ENCODE peak calls at places on chromosome 1, in six cellular contexts. U, A, Q, R, W and Y are unnamed samples.

GRCh38 chr1:228037401-228038386 is 30.9 kb downstream of the WNT3A start:
- DNase-seq in U (peak), A (no peak), Q (peak), R (peak), W (peak), Y (peak)

GRCh38 chr1:47191940-47192457 is 2.2 kb upstream of the PDZK1IP1 start:
- DNase-seq in U (no peak), A (no peak), Q (no peak), R (no peak), W (no peak), Y (no peak)

GRCh38 chr1:226100436-226101347 is 38.2 kb downstream of the H3-3A start:
- DNase-seq in U (peak), A (no peak), Q (peak), R (peak), W (peak), Y (no peak)

GRCh38 chr1:193104496-193104905 is 713 bp downstream of the GLRX2 start:
- DNase-seq in U (peak), A (no peak), Q (peak), R (peak), W (no peak), Y (peak)

GRCh38 chr1:111620412-111620971 is 903 bp downstream of the RAP1A start:
- DNase-seq in U (no peak), A (no peak), Q (peak), R (no peak), W (peak), Y (no peak)

GRCh38 chr1:248404024-248404423 is 1.2 kb downstream of the OR2T1 start:
- DNase-seq in U (no peak), A (no peak), Q (no peak), R (peak), W (peak), Y (no peak)

GRCh38 chr1:119720866-119721440 is 9.2 kb downstream of the PHGDH start:
- DNase-seq in U (no peak), A (no peak), Q (no peak), R (no peak), W (peak), Y (no peak)

GRCh38 chr1:70436617-70437236 is 25.7 kb downstream of the CTH start:
- DNase-seq in U (no peak), A (no peak), Q (peak), R (no peak), W (peak), Y (no peak)

GRCh38 chr1:108000620-108001105 is 35.7 kb upstream of the VAV3 start:
- DNase-seq in U (no peak), A (no peak), Q (peak), R (peak), W (peak), Y (no peak)

GRCh38 chr1:156838972-156839371 is 19.9 kb downstream of the INSRR start:
- DNase-seq in U (no peak), A (no peak), Q (peak), R (no peak), W (peak), Y (peak)

GRCh38 chr1:162336621-162337020 is 40.0 kb downstream of the SPATA46 start:
- DNase-seq in U (no peak), A (no peak), Q (no peak), R (no peak), W (no peak), Y (no peak)

GRCh38 chr1:83996621-83997020 is 2.3 kb downstream of the TTLL7 start:
- DNase-seq in U (no peak), A (no peak), Q (peak), R (peak), W (peak), Y (no peak)

GRCh38 chr1:226457307-226457712 is 49.4 kb upstream of the PARP1 start:
- DNase-seq in U (no peak), A (peak), Q (peak), R (no peak), W (peak), Y (no peak)

GRCh38 chr1:41045740-41046139 is 24.2 kb upstream of the SLFNL1 start:
- DNase-seq in U (no peak), A (no peak), Q (peak), R (peak), W (peak), Y (no peak)

GRCh38 chr1:159014851-159015250 is 5.1 kb downstream of the IFI16 start:
- DNase-seq in U (no peak), A (no peak), Q (peak), R (no peak), W (peak), Y (no peak)

DNA sequence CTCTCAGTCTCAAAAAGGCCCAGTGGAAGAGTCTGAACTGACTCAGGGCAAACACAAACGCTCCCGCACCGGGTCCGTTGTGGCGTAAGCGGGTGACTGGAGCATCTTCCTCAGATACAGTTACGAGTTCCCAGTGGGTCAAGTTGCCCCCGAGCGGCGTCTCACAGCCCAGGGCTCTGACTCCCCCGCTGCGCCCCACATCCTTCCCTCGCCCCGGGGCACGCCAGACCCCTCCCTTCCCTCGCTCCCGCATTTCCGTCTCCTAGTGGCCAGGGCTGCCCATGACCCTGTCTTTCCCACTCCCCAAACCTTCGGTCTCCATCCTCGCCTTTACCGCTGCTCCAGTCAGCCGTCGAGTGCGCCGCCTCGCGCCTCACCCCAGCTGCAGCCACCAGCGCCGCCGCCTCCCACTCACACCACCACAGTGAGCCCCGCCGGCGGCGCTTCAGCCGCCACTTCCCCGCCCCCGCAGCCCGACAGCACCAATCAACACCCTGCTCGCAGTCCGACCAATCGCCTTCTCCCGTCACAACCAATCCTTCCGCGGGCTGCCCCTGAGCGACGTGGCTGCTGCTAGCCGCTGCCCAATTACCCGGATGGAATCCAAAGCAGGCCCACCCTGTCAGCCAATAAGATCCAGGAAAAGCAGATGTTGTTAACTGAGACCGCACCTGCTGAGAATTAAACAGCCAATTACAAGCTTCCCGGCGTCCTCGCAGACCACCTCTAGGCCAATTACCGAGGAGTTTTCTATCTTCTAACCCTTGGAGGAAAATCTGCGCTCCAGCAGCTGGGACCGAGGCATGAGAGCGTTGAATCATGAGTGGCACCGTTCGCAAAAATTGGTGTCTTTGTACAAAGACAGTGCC is at the start of gene TDRKH:
- DNase-seq in U (peak), A (peak), Q (peak), R (peak), W (peak), Y (peak)
- TF ChIP-seq CTCF in U (no peak), A (peak), Q (no peak), R (no peak), W (peak), Y (peak)

GRCh38 chr1:233520510-233521191 is 93.3 kb upstream of the KCNK1 start:
- DNase-seq in U (no peak), A (no peak), Q (peak), R (peak), W (no peak), Y (no peak)
- TF ChIP-seq CTCF in U (no peak), A (no peak), Q (no peak), R (no peak), W (no peak), Y (no peak)

GRCh38 chr1:31834501-31834900 is 18.7 kb upstream of the SPOCD1 start:
- DNase-seq in U (no peak), A (no peak), Q (no peak), R (no peak), W (no peak), Y (no peak)
- TF ChIP-seq CTCF in U (no peak), A (no peak), Q (no peak), R (no peak), W (no peak), Y (no peak)

GRCh38 chr1:36094621-36095061 is 5.9 kb downstream of the ADPRS start:
- DNase-seq in U (peak), A (no peak), Q (peak), R (no peak), W (no peak), Y (no peak)

GRCh38 chr1:36095760-36096405 is 7.2 kb downstream of the ADPRS start:
- DNase-seq in U (no peak), A (no peak), Q (peak), R (no peak), W (no peak), Y (no peak)

GRCh38 chr1:36098650-36099365 is 10.1 kb downstream of the ADPRS start:
- DNase-seq in U (no peak), A (no peak), Q (no peak), R (no peak), W (no peak), Y (no peak)

GRCh38 chr1:36097693-36098585 is 9.2 kb downstream of the ADPRS start:
- DNase-seq in U (no peak), A (no peak), Q (no peak), R (no peak), W (no peak), Y (no peak)

GRCh38 chr1:36096500-36097412 is 8.1 kb downstream of the ADPRS start:
- DNase-seq in U (no peak), A (no peak), Q (peak), R (no peak), W (no peak), Y (no peak)
- TF ChIP-seq CTCF in U (no peak), A (no peak), Q (no peak), R (peak), W (peak), Y (peak)

GRCh38 chr1:184386271-184387068 is at the start of gene C1orf21:
- DNase-seq in U (peak), A (peak), Q (peak), R (peak), W (peak), Y (peak)

GRCh38 chr1:184387069-184387870 is 441 bp downstream of the C1orf21 start:
- DNase-seq in U (peak), A (no peak), Q (peak), R (peak), W (no peak), Y (peak)

GRCh38 chr1:184389446-184389845 is 2.6 kb downstream of the C1orf21 start:
- DNase-seq in U (no peak), A (no peak), Q (no peak), R (peak), W (no peak), Y (no peak)

GRCh38 chr1:184388671-184389292 is 2.0 kb downstream of the C1orf21 start:
- DNase-seq in U (no peak), A (no peak), Q (no peak), R (no peak), W (no peak), Y (no peak)

DNA sequence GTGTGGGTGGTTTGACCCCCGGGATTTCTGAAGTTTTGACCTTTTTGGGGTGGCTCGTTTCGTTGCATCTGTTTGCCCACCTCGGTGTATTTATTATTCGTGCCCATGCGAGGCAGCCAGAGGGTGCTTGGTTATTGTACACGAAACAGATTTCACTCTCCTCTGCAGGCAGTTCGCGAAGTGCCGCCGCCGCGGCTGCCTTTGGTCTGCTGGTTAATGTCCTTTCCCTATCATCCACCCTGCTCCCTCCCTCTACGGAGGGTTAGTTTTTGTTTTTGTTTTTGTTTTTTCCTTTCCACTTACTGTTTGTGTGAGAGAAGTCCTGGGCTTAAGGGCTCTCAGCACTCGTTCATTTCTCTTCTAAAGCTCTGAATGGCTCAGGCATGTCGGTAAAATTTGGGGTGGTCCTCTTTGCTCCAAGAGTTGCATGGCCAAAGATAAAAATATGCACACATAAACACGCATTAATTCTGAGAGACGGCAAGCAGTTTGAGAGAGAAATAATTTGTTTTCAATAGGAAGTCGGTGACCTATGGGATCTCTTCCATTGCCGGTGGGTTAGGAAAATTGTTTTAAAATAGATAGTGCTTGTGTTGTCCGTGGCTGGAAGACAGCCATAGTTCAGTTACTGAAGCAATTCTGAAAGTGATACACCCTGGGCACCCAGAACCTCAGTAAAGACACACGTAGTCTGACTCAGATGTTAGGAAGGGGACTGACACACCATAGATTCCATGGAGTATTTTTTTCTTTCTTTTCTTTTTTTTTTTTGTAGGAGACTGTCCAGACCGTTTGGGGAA is 1.2 kb downstream of the C1orf21 start:
- DNase-seq in U (peak), A (no peak), Q (peak), R (peak), W (peak), Y (peak)
- TF ChIP-seq CTCF in U (no peak), A (no peak), Q (no peak), R (peak), W (no peak), Y (no peak)

GRCh38 chr1:63012339-63012738 is 228.4 kb downstream of the ATG4C start:
- DNase-seq in U (no peak), A (no peak), Q (peak), R (no peak), W (no peak), Y (no peak)
- TF ChIP-seq CTCF in U (no peak), A (no peak), Q (no peak), R (no peak), W (no peak), Y (no peak)